ENCODE peak calls at places on chromosomes 2 and 18, in seven cellular contexts. N is esophagus squamous epithelium, H is tibial nerve, X is spleen, B is upper lobe of left lung, L is transverse colon, E is HCT116. F is an unnamed sample.
A peak's percentile ranks its signal among the peaks of the same experiment; 100 is the strongest.

GRCh38 chr2:73830871-73831401 is 2.2 kb downstream of the STAMBP start:
- DNase-seq in N (no peak), H (no peak), X (no peak), B (no peak), L (no peak), E (no peak), F (no peak)

GRCh38 chr18:10140461-10140911 is 226.7 kb downstream of the VAPA start:
- DNase-seq in N (no peak), H (no peak), X (no peak), B (peak; percentile 60), L (no peak), E (no peak), F (no peak)

GRCh38 chr18:40874233-40874632 is 1080.8 kb upstream of the PIK3C3 start:
- DNase-seq in N (no peak), H (no peak), X (no peak), B (no peak), L (no peak), E (no peak), F (no peak)

GRCh38 chr2:97781981-97782380 is 68.6 kb downstream of the ZAP70 start:
- DNase-seq in N (no peak), H (no peak), X (no peak), B (no peak), L (peak; percentile 78), E (no peak), F (no peak)

GRCh38 chr2:66872056-66872821 is 437.3 kb downstream of the MEIS1 start:
- DNase-seq in N (no peak), H (no peak), X (no peak), B (no peak), L (no peak), E (no peak), F (peak; percentile 11)

GRCh38 chr2:176892818-176893217 is 319.8 kb upstream of the HNRNPA3 start:
- DNase-seq in N (no peak), H (no peak), X (no peak), B (no peak), L (no peak), E (no peak), F (no peak)

GRCh38 chr2:209600257-209601180 is 171.1 kb upstream of the UNC80 start:
- DNase-seq in N (no peak), H (no peak), X (no peak), B (no peak), L (no peak), E (no peak), F (no peak)

GRCh38 chr2:12416600-12416999 is 300.1 kb upstream of the TRIB2 start:
- DNase-seq in N (no peak), H (peak; percentile 26), X (peak; percentile 81), B (peak; percentile 58), L (peak; percentile 19), E (no peak), F (peak; percentile 62)

GRCh38 chr2:96527990-96528679 is 8.4 kb upstream of the ARID5A start:
- DNase-seq in N (no peak), H (no peak), X (peak; percentile 83), B (peak; percentile 75), L (peak; percentile 52), E (no peak), F (peak; percentile 43)

GRCh38 chr2:8132889-8133288 is 549.0 kb upstream of the ID2 start:
- DNase-seq in N (no peak), H (no peak), X (no peak), B (no peak), L (no peak), E (no peak), F (no peak)

GRCh38 chr2:204681412-204681811 is 136.1 kb downstream of the PARD3B start:
- DNase-seq in N (no peak), H (no peak), X (no peak), B (no peak), L (no peak), E (no peak), F (no peak)

GRCh38 chr2:69011611-69012157 is 1.3 kb upstream of the ANTXR1 start:
- DNase-seq in N (no peak), H (no peak), X (no peak), B (no peak), L (no peak), E (no peak), F (no peak)

GRCh38 chr2:168160897-168161296 is 86.5 kb downstream of the STK39 start:
- DNase-seq in N (no peak), H (no peak), X (no peak), B (no peak), L (no peak), E (peak; percentile 69), F (no peak)

GRCh38 chr18:36379426-36379984 is 82.0 kb downstream of the FHOD3 start:
- DNase-seq in N (no peak), H (no peak), X (no peak), B (no peak), L (no peak), E (no peak), F (no peak)

GRCh38 chr2:149613712-149614111 is 26.1 kb upstream of the MMADHC start:
- DNase-seq in N (no peak), H (no peak), X (no peak), B (no peak), L (no peak), E (no peak), F (no peak)

GRCh38 chr2:182949572-182950189 is 83.2 kb upstream of the FRZB start:
- DNase-seq in N (no peak), H (no peak), X (no peak), B (no peak), L (no peak), E (no peak), F (peak; percentile 11)

GRCh38 chr2:58614259-58614658 is 373.1 kb upstream of the FANCL start:
- DNase-seq in N (no peak), H (no peak), X (no peak), B (no peak), L (no peak), E (no peak), F (no peak)

GRCh38 chr2:25088817-25089485 is 47.1 kb downstream of the EFR3B start:
- DNase-seq in N (no peak), H (no peak), X (no peak), B (no peak), L (no peak), E (no peak), F (no peak)

GRCh38 chr18:68448736-68449135 is 266.2 kb downstream of the TMX3 start:
- DNase-seq in N (no peak), H (no peak), X (no peak), B (no peak), L (no peak), E (no peak), F (no peak)

GRCh38 chr2:240392084-240392947 is 43.1 kb upstream of the GPC1 start:
- DNase-seq in N (no peak), H (peak; percentile 11), X (peak; percentile 69), B (no peak), L (peak; percentile 6), E (no peak), F (peak; percentile 2)

GRCh38 chr18:21656402-21656801 is 44.3 kb downstream of the SNRPD1 start:
- DNase-seq in N (no peak), H (no peak), X (no peak), B (no peak), L (no peak), E (no peak), F (no peak)

GRCh38 chr2:152376968-152377367 is 42.0 kb downstream of the FMNL2 start:
- DNase-seq in N (no peak), H (no peak), X (no peak), B (no peak), L (no peak), E (no peak), F (no peak)

GRCh38 chr2:200471928-200472645 is 37.8 kb downstream of the KCTD18 start:
- DNase-seq in N (no peak), H (no peak), X (no peak), B (no peak), L (no peak), E (no peak), F (no peak)

GRCh38 chr18:74796928-74797576 is 199.4 kb downstream of the ZNF407 start:
- DNase-seq in N (no peak), H (no peak), X (no peak), B (no peak), L (no peak), E (peak; percentile 8), F (peak; percentile 6)

GRCh38 chr18:55510809-55511208 is 77.2 kb downstream of the TCF4 start:
- DNase-seq in N (no peak), H (no peak), X (no peak), B (peak; percentile 25), L (no peak), E (no peak), F (no peak)

GRCh38 chr18:55506074-55506473 is 81.9 kb downstream of the TCF4 start:
- DNase-seq in N (no peak), H (no peak), X (no peak), B (no peak), L (no peak), E (no peak), F (no peak)

GRCh38 chr18:55509631-55510372 is 78.2 kb downstream of the TCF4 start:
- DNase-seq in N (no peak), H (no peak), X (no peak), B (no peak), L (no peak), E (no peak), F (no peak)

GRCh38 chr18:55511277-55511676 is 76.7 kb downstream of the TCF4 start:
- DNase-seq in N (no peak), H (no peak), X (no peak), B (no peak), L (no peak), E (no peak), F (no peak)

GRCh38 chr18:55508637-55509036 is 79.4 kb downstream of the TCF4 start:
- DNase-seq in N (no peak), H (no peak), X (no peak), B (no peak), L (no peak), E (no peak), F (no peak)
- H3K4me3 ChIP-seq in N (no peak overlapping the region), H (no peak overlapping the region), X (no peak overlapping the region), B (no peak overlapping the region), L (no peak overlapping the region), E (no peak overlapping the region), F (no peak overlapping the region)

GRCh38 chr2:174788291-174788929 is 24.1 kb upstream of the CHRNA1 start:
- DNase-seq in N (no peak), H (no peak), X (no peak), B (no peak), L (no peak), E (peak; percentile 23), F (no peak)
- TF ChIP-seq POLR2A in N (no peak), H (no peak), X (no peak), B (no peak), L (no peak), E (peak; percentile 43), F (no peak)

DNA sequence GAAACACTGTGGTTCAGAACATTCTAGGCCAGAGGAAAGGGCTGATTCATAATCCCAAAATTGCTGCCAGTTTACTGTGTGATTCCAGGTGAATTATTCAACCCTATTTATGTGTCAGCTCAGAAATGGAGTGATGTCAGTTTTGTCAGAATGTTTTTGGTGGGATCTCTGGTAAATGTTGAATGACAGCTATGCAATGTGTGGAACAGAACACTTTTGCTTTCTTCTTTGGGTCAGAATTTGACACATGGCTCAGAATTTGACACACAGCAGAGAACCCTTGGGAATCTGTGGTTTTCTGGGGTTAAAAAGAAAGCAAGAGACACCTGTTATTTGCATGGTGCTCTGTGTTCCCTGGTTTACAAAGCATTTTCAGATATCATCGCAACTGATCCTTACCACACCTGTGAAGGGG is 1.6 kb upstream of the MTA3 start:
- DNase-seq in N (no peak), H (no peak), X (no peak), B (no peak), L (no peak), E (no peak), F (no peak)
- H3K27ac ChIP-seq in N (peak overlapping the region; percentile 94), H (peak overlapping the region; percentile 1), X (no peak overlapping the region), B (no peak overlapping the region), L (peak overlapping the region; percentile 92), E (no peak overlapping the region), F (no peak overlapping the region)

GRCh38 chr18:50262977-50263376 is 3.3 kb downstream of the CFAP53 start:
- DNase-seq in N (no peak), H (no peak), X (no peak), B (no peak), L (no peak), E (no peak), F (no peak)
- H3K4me3 ChIP-seq in N (no peak overlapping the region), H (no peak overlapping the region), X (no peak overlapping the region), B (no peak overlapping the region), L (no peak overlapping the region), E (no peak overlapping the region), F (no peak overlapping the region)